ENCODE peak calls at places on chromosomes 7 and 10, in eight cellular contexts. One of them, this sample, is unnamed.

GRCh38 chr10:125091891-125092290 is 68.5 kb downstream of the CTBP2 start:
- DNase-seq in T-helper 9 cell: no peak
- DNase-seq in ecto neural progenitor cell: no peak
- DNase-seq in activated CD4-positive, alpha-beta T cell treated with anti-CD3 and anti-CD28 coated beads, Interleukin-2, amount 50 U/mL, for 4 hours: no peak
- DNase-seq in heart right ventricle: no peak
- DNase-seq in GDM1: no peak
- DNase-seq in lower lobe of right lung: no peak
- DNase-seq in mucosa of gallbladder: no peak
- DNase-seq in this sample: no peak

GRCh38 chr10:60964257-60965235 is 20.6 kb upstream of the RHOBTB1 start:
- DNase-seq in T-helper 9 cell: peak
- DNase-seq in ecto neural progenitor cell: peak
- DNase-seq in activated CD4-positive, alpha-beta T cell treated with anti-CD3 and anti-CD28 coated beads, Interleukin-2, amount 50 U/mL, for 4 hours: no peak
- DNase-seq in heart right ventricle: peak
- DNase-seq in GDM1: peak
- DNase-seq in lower lobe of right lung: peak
- DNase-seq in mucosa of gallbladder: peak
- DNase-seq in this sample: no peak

GRCh38 chr7:133504825-133505224 is 251.9 kb downstream of the EXOC4 start:
- DNase-seq in T-helper 9 cell: no peak
- DNase-seq in ecto neural progenitor cell: no peak
- DNase-seq in activated CD4-positive, alpha-beta T cell treated with anti-CD3 and anti-CD28 coated beads, Interleukin-2, amount 50 U/mL, for 4 hours: no peak
- DNase-seq in heart right ventricle: no peak
- DNase-seq in GDM1: no peak
- DNase-seq in lower lobe of right lung: no peak
- DNase-seq in mucosa of gallbladder: no peak
- DNase-seq in this sample: no peak

GRCh38 chr10:6039711-6040110 is 22.5 kb downstream of the IL2RA start:
- DNase-seq in T-helper 9 cell: no peak
- DNase-seq in ecto neural progenitor cell: peak
- DNase-seq in activated CD4-positive, alpha-beta T cell treated with anti-CD3 and anti-CD28 coated beads, Interleukin-2, amount 50 U/mL, for 4 hours: no peak
- DNase-seq in heart right ventricle: no peak
- DNase-seq in GDM1: no peak
- DNase-seq in lower lobe of right lung: no peak
- DNase-seq in mucosa of gallbladder: no peak
- DNase-seq in this sample: no peak

GRCh38 chr10:92897916-92898315 is 49.6 kb downstream of the EXOC6 start:
- DNase-seq in T-helper 9 cell: no peak
- DNase-seq in ecto neural progenitor cell: no peak
- DNase-seq in activated CD4-positive, alpha-beta T cell treated with anti-CD3 and anti-CD28 coated beads, Interleukin-2, amount 50 U/mL, for 4 hours: no peak
- DNase-seq in heart right ventricle: no peak
- DNase-seq in GDM1: no peak
- DNase-seq in lower lobe of right lung: no peak
- DNase-seq in mucosa of gallbladder: no peak
- DNase-seq in this sample: no peak

GRCh38 chr10:51397695-51398094 is 301.7 kb downstream of the CSTF2T start:
- DNase-seq in T-helper 9 cell: no peak
- DNase-seq in ecto neural progenitor cell: no peak
- DNase-seq in activated CD4-positive, alpha-beta T cell treated with anti-CD3 and anti-CD28 coated beads, Interleukin-2, amount 50 U/mL, for 4 hours: no peak
- DNase-seq in heart right ventricle: peak
- DNase-seq in GDM1: no peak
- DNase-seq in lower lobe of right lung: no peak
- DNase-seq in mucosa of gallbladder: peak
- DNase-seq in this sample: no peak

GRCh38 chr10:6386346-6386745 is 183.6 kb downstream of the PFKFB3 start:
- DNase-seq in T-helper 9 cell: no peak
- DNase-seq in ecto neural progenitor cell: no peak
- DNase-seq in activated CD4-positive, alpha-beta T cell treated with anti-CD3 and anti-CD28 coated beads, Interleukin-2, amount 50 U/mL, for 4 hours: no peak
- DNase-seq in heart right ventricle: no peak
- DNase-seq in GDM1: no peak
- DNase-seq in lower lobe of right lung: peak
- DNase-seq in mucosa of gallbladder: no peak
- DNase-seq in this sample: no peak

GRCh38 chr7:43116451-43116850 is 4.0 kb downstream of the HECW1 start:
- DNase-seq in T-helper 9 cell: no peak
- DNase-seq in ecto neural progenitor cell: no peak
- DNase-seq in activated CD4-positive, alpha-beta T cell treated with anti-CD3 and anti-CD28 coated beads, Interleukin-2, amount 50 U/mL, for 4 hours: no peak
- DNase-seq in heart right ventricle: no peak
- DNase-seq in GDM1: no peak
- DNase-seq in lower lobe of right lung: no peak
- DNase-seq in mucosa of gallbladder: no peak
- DNase-seq in this sample: no peak

GRCh38 chr10:8060704-8061121 is 6.2 kb downstream of the GATA3 start:
- DNase-seq in T-helper 9 cell: no peak
- DNase-seq in ecto neural progenitor cell: no peak
- DNase-seq in activated CD4-positive, alpha-beta T cell treated with anti-CD3 and anti-CD28 coated beads, Interleukin-2, amount 50 U/mL, for 4 hours: no peak
- DNase-seq in heart right ventricle: no peak
- DNase-seq in GDM1: no peak
- DNase-seq in lower lobe of right lung: no peak
- DNase-seq in mucosa of gallbladder: no peak
- DNase-seq in this sample: no peak

GRCh38 chr7:25777969-25778767 is 373.8 kb upstream of the NFE2L3 start:
- DNase-seq in T-helper 9 cell: no peak
- DNase-seq in ecto neural progenitor cell: no peak
- DNase-seq in activated CD4-positive, alpha-beta T cell treated with anti-CD3 and anti-CD28 coated beads, Interleukin-2, amount 50 U/mL, for 4 hours: no peak
- DNase-seq in heart right ventricle: no peak
- DNase-seq in GDM1: no peak
- DNase-seq in lower lobe of right lung: no peak
- DNase-seq in mucosa of gallbladder: no peak
- DNase-seq in this sample: no peak

GRCh38 chr7:80918406-80918805 is 445 bp downstream of the SEMA3C start:
- DNase-seq in T-helper 9 cell: no peak
- DNase-seq in ecto neural progenitor cell: peak
- DNase-seq in activated CD4-positive, alpha-beta T cell treated with anti-CD3 and anti-CD28 coated beads, Interleukin-2, amount 50 U/mL, for 4 hours: no peak
- DNase-seq in heart right ventricle: no peak
- DNase-seq in GDM1: no peak
- DNase-seq in lower lobe of right lung: no peak
- DNase-seq in mucosa of gallbladder: no peak
- DNase-seq in this sample: no peak

GRCh38 chr7:143382126-143382790 is 1.1 kb downstream of the ZYX start:
- DNase-seq in T-helper 9 cell: no peak
- DNase-seq in ecto neural progenitor cell: no peak
- DNase-seq in activated CD4-positive, alpha-beta T cell treated with anti-CD3 and anti-CD28 coated beads, Interleukin-2, amount 50 U/mL, for 4 hours: no peak
- DNase-seq in heart right ventricle: no peak
- DNase-seq in GDM1: no peak
- DNase-seq in lower lobe of right lung: no peak
- DNase-seq in mucosa of gallbladder: no peak
- DNase-seq in this sample: no peak

GRCh38 chr10:48653944-48654698 is 30.6 kb upstream of the WDFY4 start:
- DNase-seq in T-helper 9 cell: no peak
- DNase-seq in ecto neural progenitor cell: no peak
- DNase-seq in activated CD4-positive, alpha-beta T cell treated with anti-CD3 and anti-CD28 coated beads, Interleukin-2, amount 50 U/mL, for 4 hours: no peak
- DNase-seq in heart right ventricle: no peak
- DNase-seq in GDM1: no peak
- DNase-seq in lower lobe of right lung: no peak
- DNase-seq in mucosa of gallbladder: no peak
- DNase-seq in this sample: no peak

GRCh38 chr10:78316451-78316931 is 282.8 kb downstream of the RPS24 start:
- DNase-seq in T-helper 9 cell: no peak
- DNase-seq in ecto neural progenitor cell: peak
- DNase-seq in activated CD4-positive, alpha-beta T cell treated with anti-CD3 and anti-CD28 coated beads, Interleukin-2, amount 50 U/mL, for 4 hours: no peak
- DNase-seq in heart right ventricle: peak
- DNase-seq in GDM1: no peak
- DNase-seq in lower lobe of right lung: no peak
- DNase-seq in mucosa of gallbladder: peak
- DNase-seq in this sample: no peak

GRCh38 chr7:131027287-131027773 is 293.3 kb upstream of the KLF14 start:
- DNase-seq in T-helper 9 cell: no peak
- DNase-seq in ecto neural progenitor cell: no peak
- DNase-seq in activated CD4-positive, alpha-beta T cell treated with anti-CD3 and anti-CD28 coated beads, Interleukin-2, amount 50 U/mL, for 4 hours: peak
- DNase-seq in heart right ventricle: peak
- DNase-seq in GDM1: no peak
- DNase-seq in lower lobe of right lung: peak
- DNase-seq in mucosa of gallbladder: peak
- DNase-seq in this sample: no peak

GRCh38 chr7:36224916-36225858 is 72.1 kb downstream of the EEPD1 start:
- DNase-seq in T-helper 9 cell: no peak
- DNase-seq in ecto neural progenitor cell: no peak
- DNase-seq in activated CD4-positive, alpha-beta T cell treated with anti-CD3 and anti-CD28 coated beads, Interleukin-2, amount 50 U/mL, for 4 hours: no peak
- DNase-seq in heart right ventricle: no peak
- DNase-seq in GDM1: no peak
- DNase-seq in lower lobe of right lung: no peak
- DNase-seq in mucosa of gallbladder: no peak
- DNase-seq in this sample: no peak

GRCh38 chr10:106540606-106541005 is 623.9 kb downstream of the SORCS1 start:
- DNase-seq in T-helper 9 cell: no peak
- DNase-seq in ecto neural progenitor cell: no peak
- DNase-seq in activated CD4-positive, alpha-beta T cell treated with anti-CD3 and anti-CD28 coated beads, Interleukin-2, amount 50 U/mL, for 4 hours: no peak
- DNase-seq in heart right ventricle: no peak
- DNase-seq in GDM1: no peak
- DNase-seq in lower lobe of right lung: no peak
- DNase-seq in mucosa of gallbladder: no peak
- DNase-seq in this sample: no peak

GRCh38 chr7:140533394-140533872 is 54.1 kb upstream of the MKRN1 start:
- DNase-seq in T-helper 9 cell: no peak
- DNase-seq in ecto neural progenitor cell: no peak
- DNase-seq in activated CD4-positive, alpha-beta T cell treated with anti-CD3 and anti-CD28 coated beads, Interleukin-2, amount 50 U/mL, for 4 hours: no peak
- DNase-seq in heart right ventricle: peak
- DNase-seq in GDM1: no peak
- DNase-seq in lower lobe of right lung: no peak
- DNase-seq in mucosa of gallbladder: no peak
- DNase-seq in this sample: no peak

GRCh38 chr7:26863504-26864308 is 684 bp downstream of the SKAP2 start:
- DNase-seq in T-helper 9 cell: peak
- DNase-seq in ecto neural progenitor cell: no peak
- DNase-seq in activated CD4-positive, alpha-beta T cell treated with anti-CD3 and anti-CD28 coated beads, Interleukin-2, amount 50 U/mL, for 4 hours: peak
- DNase-seq in heart right ventricle: no peak
- DNase-seq in GDM1: no peak
- DNase-seq in lower lobe of right lung: no peak
- DNase-seq in mucosa of gallbladder: no peak
- DNase-seq in this sample: no peak

GRCh38 chr10:102231357-102232318 is 5.5 kb downstream of the ELOVL3 start:
- DNase-seq in T-helper 9 cell: peak
- DNase-seq in ecto neural progenitor cell: peak
- DNase-seq in activated CD4-positive, alpha-beta T cell treated with anti-CD3 and anti-CD28 coated beads, Interleukin-2, amount 50 U/mL, for 4 hours: peak
- DNase-seq in heart right ventricle: peak
- DNase-seq in GDM1: peak
- DNase-seq in lower lobe of right lung: peak
- DNase-seq in mucosa of gallbladder: peak
- DNase-seq in this sample: peak

GRCh38 chr7:38908759-38909335 is at the start of gene VPS41:
- DNase-seq in T-helper 9 cell: peak
- DNase-seq in ecto neural progenitor cell: peak
- DNase-seq in activated CD4-positive, alpha-beta T cell treated with anti-CD3 and anti-CD28 coated beads, Interleukin-2, amount 50 U/mL, for 4 hours: peak
- DNase-seq in heart right ventricle: peak
- DNase-seq in GDM1: peak
- DNase-seq in lower lobe of right lung: peak
- DNase-seq in mucosa of gallbladder: peak
- DNase-seq in this sample: peak

This sample was measured in stimulated activated CD8-positive, alpha-beta memory T cell treated with anti-CD3 and anti-CD28 coated beads, Interleukin-2, amount 100 ng/mL, for 1 hour.